ENCODE peak calls at places on chromosomes 7 and 10, in ten cellular contexts. W, I, Y, V, S, A, M, R, P and G are unnamed samples. For H3K27me3 and H3K4me1, the result is how much of the 10 kb centered on the place peaks cover.

GRCh38 chr7:47763063-47763974 is 181.4 kb upstream of the TNS3 start:
- DNase-seq in W (peak), I (no peak), Y (peak), V (no peak), S (no peak), A (peak), M (peak), R (no peak), P (no peak), G (no peak)

GRCh38 chr10:10824611-10825148 is 193.0 kb upstream of the CELF2 start:
- DNase-seq in W (no peak), I (no peak), Y (peak), V (no peak), S (no peak), A (peak), M (no peak), R (no peak), P (no peak), G (no peak)

GRCh38 chr10:2358586-2358985 is 621.3 kb upstream of the ADARB2 start:
- DNase-seq in W (no peak), I (no peak), Y (no peak), V (no peak), S (no peak), A (no peak), M (no peak), R (no peak), P (no peak), G (no peak)

GRCh38 chr7:116180302-116180701 is 30.0 kb upstream of the TES start:
- DNase-seq in W (peak), I (peak), Y (no peak), V (peak), S (peak), A (peak), M (peak), R (no peak), P (no peak), G (no peak)

GRCh38 chr10:21830037-21830436 is 173.5 kb downstream of the DNAJC1 start:
- DNase-seq in W (no peak), I (no peak), Y (no peak), V (no peak), S (no peak), A (no peak), M (no peak), R (no peak), P (no peak), G (no peak)

GRCh38 chr10:75226656-75227055 is 9.1 kb downstream of the COMTD1 start:
- DNase-seq in W (no peak), I (no peak), Y (no peak), V (peak), S (no peak), A (no peak), M (no peak), R (no peak), P (no peak), G (no peak)

GRCh38 chr10:78378192-78378591 is 344.5 kb downstream of the RPS24 start:
- DNase-seq in W (no peak), I (no peak), Y (no peak), V (no peak), S (no peak), A (no peak), M (no peak), R (no peak), P (peak), G (no peak)

GRCh38 chr10:116307450-116307849 is 16.8 kb upstream of the CCDC172 start:
- DNase-seq in W (no peak), I (no peak), Y (no peak), V (no peak), S (no peak), A (no peak), M (no peak), R (no peak), P (no peak), G (no peak)

GRCh38 chr7:100353685-100354330 is 4.1 kb upstream of the PILRB start:
- DNase-seq in W (no peak), I (no peak), Y (no peak), V (no peak), S (no peak), A (no peak), M (no peak), R (no peak), P (no peak), G (no peak)

GRCh38 chr7:133829336-133829897 is 297.7 kb upstream of the LRGUK start:
- DNase-seq in W (no peak), I (no peak), Y (no peak), V (no peak), S (no peak), A (no peak), M (no peak), R (no peak), P (no peak), G (no peak)

GRCh38 chr10:77873558-77874380 is 52.8 kb downstream of the DLG5 start:
- DNase-seq in W (no peak), I (peak), Y (peak), V (no peak), S (no peak), A (peak), M (no peak), R (peak), P (peak), G (no peak)

GRCh38 chr7:78139335-78139734 is 340.8 kb downstream of the PHTF2 start:
- DNase-seq in W (no peak), I (no peak), Y (no peak), V (no peak), S (no peak), A (no peak), M (peak), R (no peak), P (no peak), G (no peak)

GRCh38 chr10:128853537-128853936 is 613.5 kb upstream of the MGMT start:
- DNase-seq in W (no peak), I (no peak), Y (no peak), V (no peak), S (peak), A (no peak), M (no peak), R (no peak), P (no peak), G (peak)

GRCh38 chr7:74372511-74373111 is 81.1 kb upstream of the GTF2IRD1 start:
- DNase-seq in W (no peak), I (no peak), Y (peak), V (peak), S (peak), A (no peak), M (no peak), R (no peak), P (no peak), G (no peak)

GRCh38 chr10:92574545-92575377 is 868 bp upstream of the IDE start:
- DNase-seq in W (no peak), I (no peak), Y (no peak), V (peak), S (no peak), A (no peak), M (peak), R (no peak), P (no peak), G (no peak)

GRCh38 chr7:20798694-20799121 is 12.0 kb upstream of the SP8 start:
- DNase-seq in W (no peak), I (no peak), Y (no peak), V (peak), S (peak), A (no peak), M (no peak), R (no peak), P (no peak), G (no peak)

GRCh38 chr7:155574556-155574955 is 28.2 kb upstream of the CNPY1 start:
- DNase-seq in W (no peak), I (no peak), Y (no peak), V (no peak), S (no peak), A (no peak), M (no peak), R (no peak), P (peak), G (no peak)

GRCh38 chr7:41702635-41703371 is at the start of gene INHBA:
- DNase-seq in W (no peak), I (no peak), Y (no peak), V (no peak), S (no peak), A (peak), M (peak), R (no peak), P (no peak), G (no peak)

GRCh38 chr10:86376403-86376802 is 9.8 kb upstream of the GRID1 start:
- DNase-seq in W (no peak), I (no peak), Y (no peak), V (no peak), S (no peak), A (no peak), M (no peak), R (no peak), P (no peak), G (peak)

GRCh38 chr10:102935510-102935909 is 17.4 kb downstream of the CNNM2 start:
- DNase-seq in W (no peak), I (no peak), Y (no peak), V (peak), S (no peak), A (no peak), M (no peak), R (no peak), P (no peak), G (no peak)

GRCh38 chr7:44565795-44566559 is 7.7 kb downstream of the DDX56 start:
- DNase-seq in W (no peak), I (no peak), Y (no peak), V (no peak), S (no peak), A (no peak), M (no peak), R (no peak), P (peak), G (no peak)
- H3K27me3 ChIP-seq in W (under half), I (under half), Y (under half), V (under half), S (under half), A (under half), M (under half), R (under half), P (under half), G (under half)

DNA sequence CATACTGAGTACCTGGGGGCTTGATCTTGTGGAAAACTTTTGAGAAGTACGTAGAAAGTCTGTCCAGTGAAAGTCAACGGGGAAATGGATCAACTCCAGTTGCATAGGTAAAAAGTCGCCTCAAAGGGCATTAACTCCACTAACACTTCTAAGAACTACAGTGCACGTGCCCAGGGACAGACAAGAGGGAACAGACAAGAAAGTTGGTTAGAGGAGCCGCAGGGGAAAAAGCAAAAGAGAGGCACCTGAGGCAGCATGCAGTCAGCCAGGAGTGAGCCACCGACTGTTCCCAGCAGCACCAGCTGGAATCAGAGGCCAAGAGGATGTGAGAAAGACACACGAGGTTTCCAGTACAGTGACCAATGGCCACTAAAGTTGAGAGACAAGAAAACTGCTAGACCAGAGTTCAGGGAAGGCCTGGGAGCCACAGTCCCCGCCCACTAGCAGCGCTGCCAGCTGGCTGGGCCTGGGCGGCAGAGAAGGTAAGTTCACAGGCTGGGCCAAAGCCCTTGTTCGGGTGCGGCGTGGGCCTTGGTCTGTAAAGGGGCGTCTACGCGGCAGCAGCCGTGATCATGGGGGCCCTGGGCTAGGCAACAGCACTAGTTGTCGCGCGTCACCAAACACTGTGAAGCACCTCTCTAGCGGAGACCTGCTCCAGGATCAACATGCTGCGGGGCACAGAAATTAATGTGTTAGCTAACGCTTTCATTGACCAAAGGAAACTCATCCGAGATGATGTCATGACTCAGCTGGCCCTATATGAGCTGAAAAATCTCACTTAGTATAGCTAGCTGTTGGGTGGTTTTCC is 14.0 kb downstream of the ITGB1 start:
- DNase-seq in W (no peak), I (no peak), Y (peak), V (peak), S (peak), A (no peak), M (no peak), R (no peak), P (no peak), G (no peak)
- H3K4me1 ChIP-seq in W (half or more), I (under half), Y (under half), V (half or more), S (under half), A (under half), M (under half), R (under half), P (half or more), G (half or more)

DNA sequence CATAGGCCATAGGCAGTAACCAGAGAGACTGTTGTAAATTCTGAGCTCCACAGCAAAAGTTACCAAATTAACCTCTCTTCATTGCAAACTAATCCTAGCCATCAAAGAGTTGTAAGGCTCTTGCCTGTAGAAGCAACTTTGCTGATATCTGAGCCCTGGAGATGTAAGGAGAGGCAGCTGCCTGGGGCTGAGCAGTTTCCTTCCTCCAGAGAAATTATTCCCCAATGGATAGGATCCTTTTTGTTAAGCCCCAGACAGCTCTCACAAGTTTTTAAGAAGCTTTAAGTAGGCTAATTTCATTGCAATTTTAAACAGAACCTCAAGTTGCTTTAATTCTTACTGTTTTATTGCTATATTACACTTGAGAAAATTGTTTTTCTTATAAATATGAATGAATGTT is 211.1 kb downstream of the GALNT17 start:
- DNase-seq in W (no peak), I (no peak), Y (no peak), V (no peak), S (no peak), A (no peak), M (no peak), R (no peak), P (no peak), G (no peak)
- TF ChIP-seq POLR2AphosphoS5 in W (no peak), I (no peak), Y (no peak), V (no peak), S (no peak), A (no peak), M (no peak), R (no peak), P (no peak), G (no peak)

DNA sequence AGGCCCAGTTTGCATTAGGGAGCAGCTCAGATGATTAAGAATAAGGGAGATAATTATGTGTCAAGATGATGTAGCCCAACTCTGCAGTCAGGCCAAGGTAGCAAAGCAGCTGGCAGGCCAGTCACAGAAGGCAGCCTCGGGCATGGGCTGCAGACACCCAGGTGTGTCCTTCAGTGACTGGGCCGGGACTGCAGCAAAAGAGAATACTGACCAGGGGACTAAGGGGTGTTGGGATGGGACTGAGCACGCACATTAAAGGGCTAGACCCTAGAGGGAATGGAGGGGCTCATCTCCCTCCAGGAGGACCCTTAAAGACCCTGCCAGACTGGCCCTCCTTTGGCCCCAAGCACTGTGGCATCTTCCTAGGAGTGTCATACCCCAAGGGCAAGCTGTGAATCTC is 38.7 kb downstream of the PAX2 start:
- DNase-seq in W (no peak), I (no peak), Y (no peak), V (no peak), S (no peak), A (no peak), M (no peak), R (no peak), P (no peak), G (no peak)
- H3K27me3 ChIP-seq in W (under half), I (under half), Y (under half), V (under half), S (under half), A (under half), M (under half), R (under half), P (under half), G (under half)

GRCh38 chr7:91344911-91345310 is 80.7 kb downstream of the FZD1 start:
- DNase-seq in W (no peak), I (no peak), Y (no peak), V (no peak), S (no peak), A (no peak), M (no peak), R (no peak), P (no peak), G (no peak)
- H3K4me1 ChIP-seq in W (under half), I (under half), Y (under half), V (under half), S (under half), A (under half), M (under half), R (under half), P (under half), G (under half)

GRCh38 chr7:30770936-30771858 is at the start of gene MINDY4:
- DNase-seq in W (no peak), I (peak), Y (peak), V (peak), S (peak), A (peak), M (peak), R (no peak), P (peak), G (no peak)
- TF ChIP-seq POLR2AphosphoS5 in W (peak), I (peak), Y (peak), V (peak), S (peak), A (no peak), M (peak), R (no peak), P (peak), G (peak)

GRCh38 chr7:140179339-140179738 is 2.6 kb upstream of the KDM7A start:
- DNase-seq in W (no peak), I (no peak), Y (no peak), V (no peak), S (no peak), A (no peak), M (no peak), R (no peak), P (no peak), G (no peak)
- H3K27me3 ChIP-seq in W (under half), I (under half), Y (under half), V (under half), S (under half), A (under half), M (under half), R (under half), P (under half), G (under half)

GRCh38 chr10:114519306-114519669 is 115.0 kb upstream of the AFAP1L2 start:
- DNase-seq in W (peak), I (peak), Y (peak), V (no peak), S (no peak), A (no peak), M (no peak), R (no peak), P (no peak), G (no peak)

GRCh38 chr10:114519756-114520288 is 115.5 kb upstream of the AFAP1L2 start:
- DNase-seq in W (no peak), I (no peak), Y (peak), V (no peak), S (no peak), A (no peak), M (no peak), R (no peak), P (no peak), G (no peak)

GRCh38 chr10:114521250-114521649 is 116.9 kb upstream of the AFAP1L2 start:
- DNase-seq in W (no peak), I (no peak), Y (no peak), V (no peak), S (no peak), A (no peak), M (no peak), R (no peak), P (no peak), G (no peak)

GRCh38 chr10:114518401-114519305 is 114.4 kb upstream of the AFAP1L2 start:
- DNase-seq in W (peak), I (no peak), Y (no peak), V (no peak), S (no peak), A (no peak), M (no peak), R (no peak), P (no peak), G (no peak)

GRCh38 chr10:114520453-114520852 is 116.2 kb upstream of the AFAP1L2 start:
- DNase-seq in W (peak), I (peak), Y (no peak), V (no peak), S (no peak), A (peak), M (no peak), R (no peak), P (no peak), G (no peak)
- H3K4me1 ChIP-seq in W (half or more), I (half or more), Y (under half), V (under half), S (under half), A (under half), M (under half), R (under half), P (under half), G (half or more)

DNA sequence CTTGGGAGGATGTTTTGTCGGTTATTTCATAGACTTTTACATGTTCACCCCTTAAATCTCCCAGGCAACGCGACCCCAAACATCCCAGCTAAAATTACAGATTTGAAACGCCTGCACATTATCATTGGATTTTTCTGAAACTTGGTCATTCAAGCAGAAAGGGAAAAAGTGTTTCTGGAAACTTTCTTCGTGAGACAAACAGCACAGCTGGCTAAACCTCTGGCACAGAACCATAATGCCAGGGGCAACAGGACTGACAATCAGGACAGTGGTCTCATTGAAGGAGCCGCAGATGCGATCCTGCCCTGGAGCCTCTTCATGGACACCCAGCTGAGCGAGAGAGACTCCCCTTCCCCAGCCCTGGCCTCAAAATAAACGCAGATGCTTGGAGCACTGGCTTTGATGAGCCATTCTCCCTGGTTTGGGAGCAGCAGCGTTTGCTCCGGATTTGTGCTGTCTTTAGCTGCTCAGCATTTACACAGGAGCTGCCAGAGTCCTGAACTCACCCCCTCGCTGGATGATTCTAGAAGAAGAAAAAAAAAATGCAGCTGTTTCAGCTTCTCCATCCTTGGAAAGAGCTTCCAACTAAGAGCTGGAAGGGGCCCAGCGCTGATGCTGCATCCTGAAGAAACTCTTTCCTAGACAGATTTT is 30.0 kb downstream of the AFAP1L2 start:
- DNase-seq in W (no peak), I (no peak), Y (peak), V (no peak), S (no peak), A (peak), M (peak), R (no peak), P (no peak), G (no peak)
- TF ChIP-seq POLR2AphosphoS5 in W (no peak), I (no peak), Y (no peak), V (no peak), S (no peak), A (no peak), M (no peak), R (no peak), P (no peak), G (no peak)